ENCODE peak calls at places on chromosomes 3 and 15, in four cellular contexts. One of them, this sample, is unnamed.

GRCh38 chr3:38565339-38566214 is 69.4 kb downstream of the EXOG start:
- DNase-seq in epithelial cell of esophagus: no peak
- DNase-seq in mesothelial cell of epicardium: no peak
- DNase-seq in progenitor cell of endocrine pancreas: no peak
- DNase-seq in this sample: no peak

GRCh38 chr3:58659051-58659675 is 7.4 kb downstream of the FAM3D start:
- DNase-seq in progenitor cell of endocrine pancreas: no peak
- DNase-seq in epithelial cell of esophagus: peak; percentile 34
- DNase-seq in mesothelial cell of epicardium: no peak
- DNase-seq in this sample: no peak

GRCh38 chr15:74843891-74844299 is 939 bp upstream of the ULK3 start:
- DNase-seq in mesothelial cell of epicardium: no peak
- DNase-seq in epithelial cell of esophagus: no peak
- DNase-seq in progenitor cell of endocrine pancreas: no peak
- DNase-seq in this sample: no peak

GRCh38 chr3:13587442-13587841 is 38.5 kb downstream of the FBLN2 start:
- DNase-seq in mesothelial cell of epicardium: no peak
- DNase-seq in epithelial cell of esophagus: no peak
- DNase-seq in progenitor cell of endocrine pancreas: no peak
- DNase-seq in this sample: no peak

GRCh38 chr15:69016021-69016595 is 1.6 kb downstream of the NOX5 start:
- DNase-seq in mesothelial cell of epicardium: no peak
- DNase-seq in epithelial cell of esophagus: no peak
- DNase-seq in progenitor cell of endocrine pancreas: no peak
- DNase-seq in this sample: no peak

GRCh38 chr3:37320276-37320675 is 145.9 kb upstream of the LRRFIP2 start:
- DNase-seq in progenitor cell of endocrine pancreas: no peak
- DNase-seq in epithelial cell of esophagus: no peak
- DNase-seq in mesothelial cell of epicardium: no peak
- DNase-seq in this sample: no peak

GRCh38 chr3:187315872-187316271 is 24.3 kb upstream of the MASP1 start:
- DNase-seq in mesothelial cell of epicardium: no peak
- DNase-seq in epithelial cell of esophagus: no peak
- DNase-seq in progenitor cell of endocrine pancreas: no peak
- DNase-seq in this sample: no peak

GRCh38 chr15:29095746-29096145 is 173.9 kb downstream of the NSMCE3 start:
- DNase-seq in mesothelial cell of epicardium: no peak
- DNase-seq in epithelial cell of esophagus: no peak
- DNase-seq in progenitor cell of endocrine pancreas: no peak
- DNase-seq in this sample: no peak

GRCh38 chr3:87076951-87077350 is 86.0 kb upstream of the VGLL3 start:
- DNase-seq in progenitor cell of endocrine pancreas: no peak
- DNase-seq in mesothelial cell of epicardium: no peak
- DNase-seq in epithelial cell of esophagus: peak; percentile 85
- DNase-seq in this sample: no peak

GRCh38 chr15:85723960-85724945 is 70.5 kb downstream of the KLHL25 start:
- DNase-seq in mesothelial cell of epicardium: no peak
- DNase-seq in progenitor cell of endocrine pancreas: no peak
- DNase-seq in epithelial cell of esophagus: no peak
- DNase-seq in this sample: no peak

GRCh38 chr15:93168913-93169312 is 79.9 kb upstream of the RGMA start:
- DNase-seq in epithelial cell of esophagus: no peak
- DNase-seq in progenitor cell of endocrine pancreas: no peak
- DNase-seq in mesothelial cell of epicardium: no peak
- DNase-seq in this sample: no peak

GRCh38 chr15:31526916-31527690 is 200.5 kb downstream of the KLF13 start:
- DNase-seq in progenitor cell of endocrine pancreas: no peak
- DNase-seq in mesothelial cell of epicardium: no peak
- DNase-seq in epithelial cell of esophagus: no peak
- DNase-seq in this sample: no peak

GRCh38 chr3:140363801-140364200 is 314.1 kb upstream of the TRIM42 start:
- DNase-seq in mesothelial cell of epicardium: no peak
- DNase-seq in progenitor cell of endocrine pancreas: no peak
- DNase-seq in epithelial cell of esophagus: peak; percentile 88
- DNase-seq in this sample: peak; percentile 20

GRCh38 chr3:72097053-72097452 is 312.1 kb upstream of the PROK2 start:
- DNase-seq in epithelial cell of esophagus: no peak
- DNase-seq in progenitor cell of endocrine pancreas: no peak
- DNase-seq in mesothelial cell of epicardium: no peak
- DNase-seq in this sample: no peak

GRCh38 chr15:31214864-31215489 is 111.7 kb upstream of the KLF13 start:
- DNase-seq in progenitor cell of endocrine pancreas: no peak
- DNase-seq in epithelial cell of esophagus: peak; percentile 79
- DNase-seq in mesothelial cell of epicardium: no peak
- DNase-seq in this sample: no peak

GRCh38 chr15:45376967-45377629 is 1.2 kb downstream of the GATM start:
- DNase-seq in epithelial cell of esophagus: no peak
- DNase-seq in mesothelial cell of epicardium: no peak
- DNase-seq in progenitor cell of endocrine pancreas: no peak
- DNase-seq in this sample: no peak

DNA sequence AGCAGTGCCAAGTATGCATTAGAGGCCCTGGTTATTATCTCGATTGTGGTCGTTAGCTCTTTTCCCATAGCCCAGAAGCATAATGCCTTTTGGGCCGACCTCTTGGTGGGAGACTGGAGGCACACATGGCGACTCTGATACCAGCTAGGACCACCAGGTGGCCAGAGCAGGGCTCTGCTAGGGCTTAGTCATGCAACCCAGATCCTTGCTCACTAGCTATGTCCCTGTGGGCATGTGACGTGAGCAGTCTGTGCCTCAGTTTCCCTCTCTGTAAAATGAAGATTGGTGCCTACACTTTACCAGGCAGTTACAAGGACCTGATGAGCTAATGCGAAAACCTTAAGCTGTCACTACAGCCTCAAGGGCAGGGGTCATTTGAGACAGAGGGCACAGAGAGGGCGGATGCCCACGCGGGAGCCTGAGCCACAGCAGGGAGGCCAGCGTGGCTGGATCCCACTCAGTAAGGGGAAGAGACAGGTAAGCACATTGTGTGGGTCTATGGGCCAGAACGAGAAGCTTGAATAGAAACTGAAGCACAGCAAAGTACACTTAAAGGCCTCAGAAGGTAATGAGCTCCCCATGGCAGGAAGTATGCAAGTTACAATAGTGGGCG is 8.8 kb downstream of the KLF15 start:
- DNase-seq in mesothelial cell of epicardium: no peak
- DNase-seq in epithelial cell of esophagus: no peak
- DNase-seq in progenitor cell of endocrine pancreas: peak; percentile 8
- DNase-seq in this sample: peak; percentile 7
- TF ChIP-seq CTCF in mesothelial cell of epicardium: no peak
- TF ChIP-seq CTCF in epithelial cell of esophagus: peak; percentile 7
- TF ChIP-seq CTCF in progenitor cell of endocrine pancreas: peak; percentile 40
- TF ChIP-seq CTCF in this sample: no peak

GRCh38 chr15:92091155-92091734 is 237.7 kb downstream of the SLCO3A1 start:
- DNase-seq in mesothelial cell of epicardium: peak; percentile 84
- DNase-seq in progenitor cell of endocrine pancreas: peak; percentile 73
- DNase-seq in epithelial cell of esophagus: peak; percentile 68
- DNase-seq in this sample: no peak
- TF ChIP-seq CTCF in mesothelial cell of epicardium: peak; percentile 72
- TF ChIP-seq CTCF in progenitor cell of endocrine pancreas: peak; percentile 87
- TF ChIP-seq CTCF in epithelial cell of esophagus: peak; percentile 82
- TF ChIP-seq CTCF in this sample: peak; percentile 9

DNA sequence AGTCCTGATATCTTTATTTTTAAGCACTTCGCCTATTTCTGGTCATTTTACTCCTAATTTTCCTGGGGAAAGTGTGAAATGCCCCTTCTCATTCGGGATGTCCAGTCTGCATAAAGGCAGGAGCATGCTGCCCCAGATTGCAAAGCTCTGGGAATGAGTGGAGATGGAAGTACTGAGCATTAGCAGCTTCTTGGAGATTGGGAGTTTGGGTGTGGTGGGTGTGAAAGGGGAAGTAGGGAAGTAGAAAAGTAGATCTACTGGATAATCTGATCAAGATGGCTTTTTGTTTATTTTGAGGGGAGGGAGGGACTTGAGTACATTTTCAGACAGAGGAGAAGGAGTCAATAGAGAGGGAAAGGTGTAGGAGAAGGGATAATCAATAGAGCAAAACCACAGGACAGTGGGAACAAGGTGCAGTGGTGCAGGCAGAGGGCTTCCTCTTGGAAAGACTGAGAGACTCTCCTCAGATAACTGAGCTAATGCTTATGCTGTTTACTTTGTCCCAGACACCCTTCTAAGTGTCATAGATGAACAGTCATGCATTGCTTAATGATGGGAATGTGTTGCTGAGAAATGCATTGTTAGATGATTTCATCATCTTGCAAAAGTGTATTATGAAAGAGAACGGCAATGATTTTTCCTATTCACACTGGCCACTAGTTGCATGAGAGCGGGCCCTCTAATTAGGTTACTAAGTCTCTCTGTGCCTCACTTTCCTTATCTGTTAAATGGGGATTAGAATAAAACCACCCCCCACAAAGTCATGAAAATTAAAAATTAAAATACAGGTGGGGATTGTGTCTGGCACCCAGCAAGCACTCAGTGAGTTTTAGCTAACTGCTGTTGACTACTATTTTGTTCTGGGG is 45.5 kb downstream of the PHLDB2 start:
- DNase-seq in progenitor cell of endocrine pancreas: no peak
- DNase-seq in mesothelial cell of epicardium: no peak
- DNase-seq in epithelial cell of esophagus: peak; percentile 95
- DNase-seq in this sample: no peak
- TF ChIP-seq CTCF in progenitor cell of endocrine pancreas: no peak
- TF ChIP-seq CTCF in mesothelial cell of epicardium: no peak
- TF ChIP-seq CTCF in epithelial cell of esophagus: peak; percentile 47
- TF ChIP-seq CTCF in this sample: no peak

DNA sequence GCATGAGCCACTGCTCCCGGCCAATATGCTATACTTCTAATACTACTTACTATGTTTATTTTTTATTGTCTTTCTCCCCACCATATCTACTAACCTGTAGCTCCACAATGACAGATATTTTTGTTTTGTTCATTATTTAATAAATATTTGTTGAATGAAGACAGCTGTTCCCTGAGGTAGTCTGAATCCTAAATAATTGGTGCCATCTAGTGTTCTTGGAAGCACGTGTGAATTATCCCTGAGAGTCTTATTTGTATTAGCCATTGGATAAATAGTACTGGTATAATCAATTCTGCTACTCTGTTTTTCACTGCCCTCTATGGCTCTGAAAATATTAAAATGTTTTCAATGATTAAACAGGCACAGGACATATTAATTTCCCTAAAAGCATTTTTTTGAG is 5.6 kb upstream of the APPL1 start:
- DNase-seq in epithelial cell of esophagus: peak; percentile 43
- DNase-seq in mesothelial cell of epicardium: no peak
- DNase-seq in progenitor cell of endocrine pancreas: no peak
- DNase-seq in this sample: no peak
- TF ChIP-seq CTCF in epithelial cell of esophagus: peak; percentile 39
- TF ChIP-seq CTCF in mesothelial cell of epicardium: no peak
- TF ChIP-seq CTCF in progenitor cell of endocrine pancreas: peak; percentile 35
- TF ChIP-seq CTCF in this sample: no peak

GRCh38 chr3:162141232-162141631 is 644.6 kb downstream of the OTOL1 start:
- DNase-seq in progenitor cell of endocrine pancreas: no peak
- DNase-seq in epithelial cell of esophagus: peak; percentile 48
- DNase-seq in mesothelial cell of epicardium: no peak
- DNase-seq in this sample: no peak

GRCh38 chr3:162138509-162138908 is 641.9 kb downstream of the OTOL1 start:
- DNase-seq in mesothelial cell of epicardium: no peak
- DNase-seq in progenitor cell of endocrine pancreas: no peak
- DNase-seq in epithelial cell of esophagus: no peak
- DNase-seq in this sample: no peak

GRCh38 chr3:162134571-162134970 is 638.0 kb downstream of the OTOL1 start:
- DNase-seq in epithelial cell of esophagus: no peak
- DNase-seq in progenitor cell of endocrine pancreas: no peak
- DNase-seq in mesothelial cell of epicardium: no peak
- DNase-seq in this sample: no peak

GRCh38 chr3:162139841-162140240 is 643.2 kb downstream of the OTOL1 start:
- DNase-seq in progenitor cell of endocrine pancreas: no peak
- DNase-seq in mesothelial cell of epicardium: no peak
- DNase-seq in epithelial cell of esophagus: no peak
- DNase-seq in this sample: no peak

DNA sequence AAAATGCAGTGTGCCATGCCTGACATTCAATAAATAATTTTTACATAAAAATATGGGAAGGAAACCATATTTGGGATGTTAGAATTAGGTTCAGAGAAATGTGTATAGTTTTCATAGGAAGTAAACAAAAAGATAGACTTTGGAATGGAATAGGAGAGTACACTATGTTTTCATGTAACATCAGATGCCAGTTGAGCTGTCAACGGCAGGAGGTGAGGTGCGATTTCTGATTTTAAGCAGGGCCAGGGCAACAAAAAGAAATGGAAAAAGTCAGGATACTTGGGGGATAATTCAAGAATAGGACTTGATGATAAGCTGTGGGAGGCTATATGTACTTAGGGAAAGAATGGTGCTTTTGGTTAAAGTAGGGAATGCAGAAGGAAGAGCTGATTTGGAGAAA is 639.5 kb downstream of the OTOL1 start:
- DNase-seq in epithelial cell of esophagus: no peak
- DNase-seq in mesothelial cell of epicardium: no peak
- DNase-seq in progenitor cell of endocrine pancreas: no peak
- DNase-seq in this sample: no peak
- TF ChIP-seq CTCF in epithelial cell of esophagus: no peak
- TF ChIP-seq CTCF in mesothelial cell of epicardium: no peak
- TF ChIP-seq CTCF in progenitor cell of endocrine pancreas: no peak
- TF ChIP-seq CTCF in this sample: no peak

GRCh38 chr3:98574157-98574556 is 19.3 kb downstream of the CPOX start:
- DNase-seq in progenitor cell of endocrine pancreas: no peak
- DNase-seq in epithelial cell of esophagus: no peak
- DNase-seq in mesothelial cell of epicardium: no peak
- DNase-seq in this sample: no peak
- TF ChIP-seq CTCF in progenitor cell of endocrine pancreas: no peak
- TF ChIP-seq CTCF in epithelial cell of esophagus: no peak
- TF ChIP-seq CTCF in mesothelial cell of epicardium: no peak
- TF ChIP-seq CTCF in this sample: no peak

GRCh38 chr3:121566773-121567172 is 976 bp upstream of the ARGFX start:
- DNase-seq in epithelial cell of esophagus: peak; percentile 16
- DNase-seq in mesothelial cell of epicardium: no peak
- DNase-seq in progenitor cell of endocrine pancreas: no peak
- DNase-seq in this sample: no peak

GRCh38 chr3:121557426-121557934 is 10.3 kb upstream of the ARGFX start:
- DNase-seq in mesothelial cell of epicardium: no peak
- DNase-seq in progenitor cell of endocrine pancreas: no peak
- DNase-seq in epithelial cell of esophagus: no peak
- DNase-seq in this sample: no peak

GRCh38 chr3:121567649-121568048 is at the start of gene ARGFX:
- DNase-seq in progenitor cell of endocrine pancreas: no peak
- DNase-seq in epithelial cell of esophagus: no peak
- DNase-seq in mesothelial cell of epicardium: no peak
- DNase-seq in this sample: no peak

GRCh38 chr3:121562148-121562547 is 5.6 kb upstream of the ARGFX start:
- DNase-seq in progenitor cell of endocrine pancreas: no peak
- DNase-seq in mesothelial cell of epicardium: no peak
- DNase-seq in epithelial cell of esophagus: no peak
- DNase-seq in this sample: no peak
- TF ChIP-seq CTCF in progenitor cell of endocrine pancreas: no peak
- TF ChIP-seq CTCF in mesothelial cell of epicardium: no peak
- TF ChIP-seq CTCF in epithelial cell of esophagus: no peak
- TF ChIP-seq CTCF in this sample: no peak

DNA sequence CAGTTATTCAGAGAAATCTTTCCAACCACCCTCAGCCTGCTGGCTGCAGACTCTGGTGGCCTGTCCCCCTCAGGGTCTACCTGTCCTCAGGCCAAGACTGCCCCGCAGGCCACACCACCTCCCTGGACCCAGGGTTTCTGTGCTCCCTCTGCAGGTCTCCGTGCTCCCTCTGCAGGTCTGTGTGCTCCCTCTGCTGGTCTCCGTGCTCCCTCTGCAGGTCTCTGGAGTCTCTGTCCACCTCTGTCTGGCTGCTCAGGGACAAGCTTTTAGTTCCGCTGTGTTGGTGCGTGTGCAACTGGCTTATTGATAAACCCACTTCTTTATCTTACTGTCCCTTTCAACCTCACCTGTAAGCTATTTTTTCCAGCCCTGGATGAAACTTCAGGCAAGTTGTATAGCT is 30.1 kb downstream of the BDH1 start:
- DNase-seq in mesothelial cell of epicardium: no peak
- DNase-seq in epithelial cell of esophagus: peak; percentile 60
- DNase-seq in progenitor cell of endocrine pancreas: no peak
- DNase-seq in this sample: no peak
- TF ChIP-seq CTCF in mesothelial cell of epicardium: no peak
- TF ChIP-seq CTCF in epithelial cell of esophagus: peak; percentile 64
- TF ChIP-seq CTCF in progenitor cell of endocrine pancreas: no peak
- TF ChIP-seq CTCF in this sample: no peak

This sample was measured in natural killer cell.